ENCODE peak calls at places on chromosome 9, in four cellular contexts. H, A, V and D are unnamed samples.

GRCh38 chr9:113056191-113057106 is at the start of gene ZFP37:
- DNase-seq in H (peak; percentile 92), V (peak; percentile 95), A (peak; percentile 43), D (peak; percentile 47)

GRCh38 chr9:74861773-74862172 is 25.9 kb downstream of the TRPM6 start:
- DNase-seq in V (no peak), H (no peak), A (no peak), D (no peak)

GRCh38 chr9:78932849-78933627 is 636.1 kb downstream of the PSAT1 start:
- DNase-seq in A (no peak), H (peak; percentile 84), V (peak; percentile 75), D (no peak)

GRCh38 chr9:13717356-13718057 is 438.0 kb upstream of the MPDZ start:
- DNase-seq in H (peak; percentile 46), A (no peak), V (peak; percentile 56), D (no peak)

GRCh38 chr9:5278486-5278885 is 26.0 kb downstream of the RLN2 start:
- DNase-seq in V (no peak), A (no peak), H (no peak), D (no peak)

GRCh38 chr9:89428901-89429890 is 68.7 kb downstream of the SEMA4D start:
- DNase-seq in H (no peak), V (no peak), A (peak; percentile 53), D (peak; percentile 55)

GRCh38 chr9:35273591-35273990 is 111.8 kb downstream of the UNC13B start:
- DNase-seq in H (no peak), A (no peak), V (no peak), D (no peak)

GRCh38 chr9:8782237-8782636 is 982.7 kb upstream of the DMAC1 start:
- DNase-seq in H (no peak), V (no peak), A (no peak), D (no peak)

GRCh38 chr9:35733109-35733541 is 659 bp downstream of the CREB3 start:
- DNase-seq in V (peak; percentile 68), A (no peak), H (peak; percentile 75), D (no peak)

GRCh38 chr9:89677696-89678393 is 73.0 kb downstream of the GADD45G start:
- DNase-seq in V (no peak), H (no peak), A (no peak), D (no peak)